ENCODE peak calls at places on chromosomes 16 and 17, in six cellular contexts. One of them, this sample, is unnamed.

GRCh38 chr16:61131447-61131846 is 904.8 kb downstream of the CDH8 start:
- DNase-seq in GM12878: no peak
- DNase-seq in H1: no peak
- DNase-seq in HepG2: no peak
- DNase-seq in K562: no peak
- DNase-seq in GM12892: no peak
- DNase-seq in this sample: no peak

GRCh38 chr17:7955414-7956042 is 23.5 kb downstream of the CNTROB start:
- DNase-seq in H1: no peak
- DNase-seq in GM12878: no peak
- DNase-seq in HepG2: no peak
- DNase-seq in GM12892: no peak
- DNase-seq in K562: no peak
- DNase-seq in this sample: no peak

GRCh38 chr17:12070561-12070960 is 49.9 kb downstream of the MAP2K4 start:
- DNase-seq in HepG2: no peak
- DNase-seq in K562: no peak
- DNase-seq in H1: no peak
- DNase-seq in GM12878: no peak
- DNase-seq in GM12892: no peak
- DNase-seq in this sample: no peak

GRCh38 chr17:4184811-4185210 is 41.8 kb downstream of the CYB5D2 start:
- DNase-seq in GM12892: no peak
- DNase-seq in K562: no peak
- DNase-seq in HepG2: no peak
- DNase-seq in GM12878: no peak
- DNase-seq in H1: no peak
- DNase-seq in this sample: no peak

GRCh38 chr16:66127459-66128362 is 238.8 kb upstream of the CDH5 start:
- DNase-seq in H1: no peak
- DNase-seq in K562: no peak
- DNase-seq in GM12878: no peak
- DNase-seq in GM12892: no peak
- DNase-seq in HepG2: no peak
- DNase-seq in this sample: no peak

GRCh38 chr17:57945999-57946797 is 9.0 kb downstream of the CUEDC1 start:
- DNase-seq in HepG2: no peak
- DNase-seq in H1: no peak
- DNase-seq in GM12892: no peak
- DNase-seq in GM12878: no peak
- DNase-seq in K562: no peak
- DNase-seq in this sample: no peak

GRCh38 chr17:8056232-8056975 is 17.5 kb downstream of the ALOX15B start:
- DNase-seq in H1: no peak
- DNase-seq in GM12892: no peak
- DNase-seq in GM12878: peak; percentile 44
- DNase-seq in HepG2: peak; percentile 93
- DNase-seq in K562: no peak
- DNase-seq in this sample: no peak

GRCh38 chr16:4892356-4893102 is 44.4 kb downstream of the PPL start:
- DNase-seq in H1: no peak
- DNase-seq in GM12878: no peak
- DNase-seq in HepG2: no peak
- DNase-seq in GM12892: no peak
- DNase-seq in K562: no peak
- DNase-seq in this sample: no peak

GRCh38 chr17:63407741-63408330 is 38.3 kb downstream of the CYB561 start:
- DNase-seq in GM12878: no peak
- DNase-seq in H1: no peak
- DNase-seq in GM12892: no peak
- DNase-seq in K562: no peak
- DNase-seq in HepG2: no peak
- DNase-seq in this sample: no peak

GRCh38 chr17:72071330-72071729 is 49.5 kb upstream of the SOX9 start:
- DNase-seq in H1: no peak
- DNase-seq in HepG2: no peak
- DNase-seq in K562: no peak
- DNase-seq in GM12878: no peak
- DNase-seq in GM12892: no peak
- DNase-seq in this sample: no peak

GRCh38 chr17:47275245-47275984 is 21.8 kb downstream of the ITGB3 start:
- DNase-seq in GM12878: no peak
- DNase-seq in K562: peak; percentile 83
- DNase-seq in HepG2: no peak
- DNase-seq in GM12892: no peak
- DNase-seq in H1: peak; percentile 80
- DNase-seq in this sample: no peak

GRCh38 chr17:47945080-47945479 is 3.7 kb downstream of the PNPO start:
- DNase-seq in HepG2: no peak
- DNase-seq in K562: no peak
- DNase-seq in GM12892: no peak
- DNase-seq in H1: no peak
- DNase-seq in GM12878: no peak
- DNase-seq in this sample: no peak

GRCh38 chr16:824194-824593 is 23.7 kb upstream of the GNG13 start:
- DNase-seq in GM12878: no peak
- DNase-seq in K562: no peak
- DNase-seq in H1: no peak
- DNase-seq in HepG2: no peak
- DNase-seq in GM12892: no peak
- DNase-seq in this sample: no peak

GRCh38 chr16:55376567-55377167 is 52.7 kb downstream of the IRX6 start:
- DNase-seq in GM12892: no peak
- DNase-seq in H1: no peak
- DNase-seq in GM12878: no peak
- DNase-seq in HepG2: no peak
- DNase-seq in K562: no peak
- DNase-seq in this sample: no peak

GRCh38 chr16:55373489-55373832 is 49.5 kb downstream of the IRX6 start:
- DNase-seq in HepG2: no peak
- DNase-seq in GM12878: no peak
- DNase-seq in H1: no peak
- DNase-seq in GM12892: no peak
- DNase-seq in K562: no peak
- DNase-seq in this sample: no peak

GRCh38 chr16:55370762-55371482 is 46.9 kb downstream of the IRX6 start:
- DNase-seq in GM12878: no peak
- DNase-seq in H1: peak; percentile 74
- DNase-seq in K562: peak; percentile 13
- DNase-seq in HepG2: peak; percentile 7
- DNase-seq in GM12892: no peak
- DNase-seq in this sample: no peak

GRCh38 chr16:55376045-55376444 is 52.0 kb downstream of the IRX6 start:
- DNase-seq in K562: no peak
- DNase-seq in H1: no peak
- DNase-seq in GM12878: no peak
- DNase-seq in GM12892: no peak
- DNase-seq in HepG2: no peak
- DNase-seq in this sample: no peak

DNA sequence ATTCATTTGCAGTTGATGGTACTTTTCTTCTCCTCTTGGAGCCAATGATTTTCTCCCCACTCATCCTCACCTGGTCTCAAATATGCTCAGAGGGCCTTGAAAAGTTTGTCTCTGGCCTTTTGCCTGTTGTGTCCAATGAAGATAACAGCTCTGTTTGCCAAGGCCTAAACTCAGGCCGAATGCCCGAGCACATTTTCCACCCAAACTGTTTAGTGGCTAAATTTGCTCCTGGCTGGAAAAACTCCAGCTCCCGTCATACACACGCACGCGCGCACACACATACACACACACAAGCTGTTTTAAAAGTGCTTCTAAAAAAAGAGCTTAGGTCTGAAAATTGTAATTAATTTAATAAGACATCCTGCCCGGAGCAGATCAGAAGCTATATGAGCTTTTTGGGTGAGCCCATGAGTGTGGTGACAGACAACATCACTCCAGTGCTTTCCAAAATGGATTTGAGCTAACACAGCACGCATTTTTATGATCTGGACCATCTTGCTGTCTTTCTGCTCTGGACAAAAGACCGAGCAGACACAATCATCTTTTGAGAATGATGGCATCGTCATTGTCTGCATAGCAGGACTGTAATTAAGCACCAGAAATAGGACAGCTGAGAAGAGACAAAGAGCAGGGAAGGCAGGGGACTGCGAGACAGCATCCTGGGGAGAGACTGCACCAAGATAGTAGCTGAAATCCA is 48.9 kb downstream of the IRX6 start:
- DNase-seq in K562: no peak
- DNase-seq in GM12878: no peak
- DNase-seq in GM12892: no peak
- DNase-seq in HepG2: no peak
- DNase-seq in H1: no peak
- DNase-seq in this sample: no peak
- TF ChIP-seq TAF1 in K562: no peak
- TF ChIP-seq TAF1 in GM12878: no peak
- TF ChIP-seq TAF1 in GM12892: no peak
- TF ChIP-seq TAF1 in HepG2: no peak
- TF ChIP-seq TAF1 in H1: no peak
- TF ChIP-seq TAF1 in this sample: no peak

DNA sequence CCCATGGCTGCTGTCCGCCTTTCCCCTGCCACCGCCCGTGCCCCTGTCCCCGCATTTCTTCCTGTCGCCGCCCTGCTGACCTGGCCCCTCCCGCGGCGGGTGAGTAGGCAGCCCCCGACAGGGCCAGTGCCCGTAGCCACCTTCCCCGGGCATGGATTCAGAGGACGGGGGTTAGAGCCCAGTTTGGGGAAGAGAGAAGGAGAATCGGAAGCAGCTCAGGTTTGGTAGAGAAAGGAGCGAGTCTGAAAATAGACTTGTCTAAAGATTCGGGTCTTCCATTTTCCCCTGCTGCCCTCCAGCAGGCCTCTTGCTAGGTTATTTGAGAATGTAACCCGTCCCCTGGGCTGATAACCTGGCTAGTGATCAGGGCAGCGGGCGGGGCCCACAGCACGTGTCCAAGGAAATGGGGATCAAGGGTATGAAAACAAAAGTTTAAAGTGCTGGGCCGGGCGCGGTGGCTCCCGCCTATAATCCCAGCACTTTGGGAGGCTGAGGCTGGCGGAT is 7.9 kb upstream of the CLDN9 start:
- DNase-seq in HepG2: peak; percentile 65
- DNase-seq in GM12878: no peak
- DNase-seq in H1: no peak
- DNase-seq in K562: peak; percentile 64
- DNase-seq in GM12892: no peak
- DNase-seq in this sample: no peak
- TF ChIP-seq POLR2A in HepG2: peak; percentile 25
- TF ChIP-seq POLR2A in GM12878: no peak
- TF ChIP-seq POLR2A in H1: peak; percentile 32
- TF ChIP-seq POLR2A in K562: peak; percentile 70
- TF ChIP-seq POLR2A in GM12892: no peak
- TF ChIP-seq POLR2A in this sample: no peak

DNA sequence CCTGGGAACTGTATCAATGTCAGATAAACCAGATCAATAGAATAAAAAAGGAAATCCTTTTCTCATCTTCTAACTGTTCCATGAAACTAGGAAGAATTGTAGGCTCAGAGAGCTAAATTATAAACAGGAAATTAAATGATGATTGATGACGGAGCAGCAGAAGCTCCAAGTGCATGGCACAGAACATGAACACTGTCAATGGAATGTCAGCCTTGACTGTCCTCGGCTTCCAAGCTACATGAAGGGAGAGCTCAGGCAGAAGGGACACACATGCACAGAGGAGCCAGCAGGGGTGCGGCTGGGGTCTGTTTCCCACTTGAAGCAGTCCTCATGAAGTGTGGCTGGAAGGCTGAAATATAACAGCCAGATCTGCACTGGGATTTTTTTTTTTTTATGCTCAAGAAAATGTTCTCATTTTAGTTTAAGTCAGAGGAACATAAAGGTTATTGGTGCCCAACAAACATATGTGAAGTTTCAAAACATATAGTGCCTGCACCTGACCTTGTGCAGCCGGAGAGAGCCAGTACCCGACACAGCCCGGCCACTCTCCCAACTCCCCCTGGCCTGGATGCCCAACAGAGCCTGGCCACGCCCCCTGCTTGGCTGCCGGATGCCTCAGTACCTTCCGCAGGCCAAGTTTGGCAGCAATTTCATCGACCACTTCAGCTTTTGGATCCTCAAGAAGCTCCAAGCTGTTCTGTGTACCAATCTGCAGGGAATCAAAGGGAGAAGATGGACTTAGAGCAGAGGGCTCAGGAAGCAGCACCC is 37.0 kb downstream of the NPLOC4 start:
- DNase-seq in H1: no peak
- DNase-seq in K562: no peak
- DNase-seq in GM12878: no peak
- DNase-seq in HepG2: no peak
- DNase-seq in GM12892: no peak
- DNase-seq in this sample: no peak
- TF ChIP-seq TAF1 in H1: no peak
- TF ChIP-seq TAF1 in K562: no peak
- TF ChIP-seq TAF1 in GM12878: no peak
- TF ChIP-seq TAF1 in HepG2: no peak
- TF ChIP-seq TAF1 in GM12892: no peak
- TF ChIP-seq TAF1 in this sample: no peak

GRCh38 chr16:81686391-81687182 is 92.5 kb upstream of the PLCG2 start:
- DNase-seq in HepG2: no peak
- DNase-seq in K562: no peak
- DNase-seq in H1: no peak
- DNase-seq in GM12892: no peak
- DNase-seq in GM12878: no peak
- DNase-seq in this sample: no peak
- TF ChIP-seq POLR2A in HepG2: no peak
- TF ChIP-seq POLR2A in K562: no peak
- TF ChIP-seq POLR2A in H1: no peak
- TF ChIP-seq POLR2A in GM12892: no peak
- TF ChIP-seq POLR2A in GM12878: no peak
- TF ChIP-seq POLR2A in this sample: no peak

GRCh38 chr16:83147244-83147643 is 520.5 kb downstream of the CDH13 start:
- DNase-seq in GM12878: no peak
- DNase-seq in GM12892: no peak
- DNase-seq in H1: no peak
- DNase-seq in HepG2: no peak
- DNase-seq in K562: no peak
- DNase-seq in this sample: no peak

GRCh38 chr16:83138976-83139690 is 512.4 kb downstream of the CDH13 start:
- DNase-seq in K562: no peak
- DNase-seq in GM12878: no peak
- DNase-seq in H1: no peak
- DNase-seq in GM12892: no peak
- DNase-seq in HepG2: no peak
- DNase-seq in this sample: no peak

GRCh38 chr16:83145297-83145696 is 518.5 kb downstream of the CDH13 start:
- DNase-seq in GM12878: no peak
- DNase-seq in HepG2: no peak
- DNase-seq in GM12892: no peak
- DNase-seq in K562: no peak
- DNase-seq in H1: no peak
- DNase-seq in this sample: no peak

GRCh38 chr16:83138512-83138911 is 511.7 kb downstream of the CDH13 start:
- DNase-seq in H1: no peak
- DNase-seq in HepG2: no peak
- DNase-seq in K562: no peak
- DNase-seq in GM12892: no peak
- DNase-seq in GM12878: no peak
- DNase-seq in this sample: no peak

DNA sequence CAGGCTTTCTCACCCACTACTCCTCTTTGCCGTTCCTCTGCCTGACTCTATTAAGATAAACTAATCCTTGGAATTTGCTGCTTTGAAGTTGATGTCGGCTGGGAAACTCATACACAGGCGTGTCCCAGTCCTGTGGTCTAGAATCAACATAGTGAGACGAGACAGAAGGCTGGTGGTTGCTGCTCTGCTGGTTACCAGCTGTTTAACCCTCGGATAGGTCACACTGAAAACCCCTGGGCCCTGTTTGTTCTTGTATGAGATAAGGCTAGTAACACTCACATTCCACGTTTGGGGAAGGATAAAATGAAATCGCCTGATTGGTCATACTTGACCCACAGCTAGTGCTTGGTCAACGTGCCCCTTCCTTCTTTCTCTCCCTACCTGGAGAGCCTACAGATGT is 517.0 kb downstream of the CDH13 start:
- DNase-seq in K562: no peak
- DNase-seq in GM12878: no peak
- DNase-seq in H1: no peak
- DNase-seq in HepG2: peak; percentile 13
- DNase-seq in GM12892: no peak
- DNase-seq in this sample: no peak
- TF ChIP-seq TAF1 in K562: no peak
- TF ChIP-seq TAF1 in GM12878: no peak
- TF ChIP-seq TAF1 in H1: no peak
- TF ChIP-seq TAF1 in HepG2: no peak
- TF ChIP-seq TAF1 in GM12892: no peak
- TF ChIP-seq TAF1 in this sample: no peak

This sample was measured in GM12891.